ENCODE peak calls at places on chromosomes 13 and 19, in nine cellular contexts. S is stimulated activated CD8-positive, alpha-beta memory T cell treated with anti-CD3 and anti-CD28 coated beads, Interleukin-15, amount 100 ng/mL, for 4 hours; D is T-helper 17 cell; H is HL-60; I is substantia nigra; P is GM10248; F is ovary; B is T-helper 9 cell; A is tibial nerve. M is an unnamed sample.
A peak's percentile ranks its signal among the peaks of the same experiment; 100 is the strongest.

GRCh38 chr19:19418548-19419260 is 13.2 kb downstream of the GATAD2A start:
- DNase-seq in S (no peak), D (no peak), H (peak; percentile 35), I (no peak), P (no peak), F (no peak), B (no peak), A (no peak), M (no peak)

GRCh38 chr13:97257800-97258799 is 36.0 kb downstream of the MBNL2 start:
- DNase-seq in S (no peak), D (no peak), H (no peak), I (no peak), P (peak; percentile 62), F (peak; percentile 75), B (no peak), A (peak; percentile 61), M (no peak)

GRCh38 chr13:98279473-98280175 is 102.6 kb upstream of the RNF113B start:
- DNase-seq in S (no peak), D (no peak), H (peak; percentile 34), I (no peak), P (no peak), F (no peak), B (no peak), A (no peak), M (no peak)

GRCh38 chr19:16193466-16193865 is 4.2 kb upstream of the AP1M1 start:
- DNase-seq in S (no peak), D (no peak), H (no peak), I (no peak), P (no peak), F (no peak), B (no peak), A (no peak), M (no peak)

GRCh38 chr13:44755872-44756271 is 179.7 kb upstream of the TSC22D1 start:
- DNase-seq in S (no peak), D (no peak), H (no peak), I (no peak), P (no peak), F (no peak), B (no peak), A (no peak), M (no peak)

GRCh38 chr13:41150058-41150457 is 17.5 kb upstream of the KBTBD6 start:
- DNase-seq in S (no peak), D (no peak), H (no peak), I (no peak), P (no peak), F (no peak), B (no peak), A (no peak), M (no peak)

GRCh38 chr13:59043016-59043415 is 1120.7 kb downstream of the DIAPH3 start:
- DNase-seq in S (no peak), D (no peak), H (no peak), I (no peak), P (no peak), F (no peak), B (no peak), A (no peak), M (no peak)

GRCh38 chr19:13042443-13043130 is 47.3 kb downstream of the NFIX start:
- DNase-seq in S (no peak), D (no peak), H (no peak), I (no peak), P (no peak), F (no peak), B (no peak), A (no peak), M (no peak)

GRCh38 chr19:27774337-27774736 is 1438.6 kb downstream of the UQCRFS1 start:
- DNase-seq in S (no peak), D (no peak), H (peak; percentile 18), I (no peak), P (no peak), F (no peak), B (no peak), A (no peak), M (no peak)

GRCh38 chr13:50149932-50150331 is 134.7 kb downstream of the KCNRG start:
- DNase-seq in S (no peak), D (no peak), H (no peak), I (no peak), P (no peak), F (no peak), B (no peak), A (peak; percentile 71), M (no peak)

GRCh38 chr13:100440756-100441421 is 147.7 kb downstream of the GGACT start:
- DNase-seq in S (no peak), D (no peak), H (no peak), I (no peak), P (no peak), F (no peak), B (no peak), A (no peak), M (no peak)

GRCh38 chr19:5213667-5214066 is 126.9 kb downstream of the PTPRS start:
- DNase-seq in S (no peak), D (no peak), H (no peak), I (no peak), P (no peak), F (no peak), B (no peak), A (no peak), M (no peak)

GRCh38 chr19:31450696-31451095 is 101.5 kb upstream of the TSHZ3 start:
- DNase-seq in S (no peak), D (no peak), H (no peak), I (no peak), P (no peak), F (no peak), B (no peak), A (no peak), M (no peak)

GRCh38 chr13:71922191-71922590 is 55.2 kb upstream of the DACH1 start:
- DNase-seq in S (no peak), D (no peak), H (no peak), I (no peak), P (no peak), F (no peak), B (no peak), A (no peak), M (no peak)

GRCh38 chr13:30711375-30711774 is 24.0 kb upstream of the ALOX5AP start:
- DNase-seq in S (no peak), D (no peak), H (no peak), I (no peak), P (no peak), F (no peak), B (no peak), A (no peak), M (no peak)

GRCh38 chr19:12843999-12844732 is 5.9 kb downstream of the MAST1 start:
- DNase-seq in S (no peak), D (no peak), H (no peak), I (no peak), P (no peak), F (no peak), B (no peak), A (no peak), M (no peak)

GRCh38 chr19:56838930-56839664 is 1.4 kb downstream of the PEG3 start:
- DNase-seq in S (no peak), D (no peak), H (peak; percentile 97), I (peak; percentile 99), P (no peak), F (peak; percentile 99), B (no peak), A (peak; percentile 88), M (peak; percentile 99)

M was measured in breast epithelium.